ENCODE peak calls at places on chromosomes 16 and 17, in six cellular contexts. I is SK-N-SH; O is anterior cingulate cortex; L is cerebellar nuclear complex; P is activated CD8-positive, alpha-beta T cell treated with anti-CD3 and anti-CD28 coated beads for 36 hours; V is EL. U is an unnamed sample.

GRCh38 chr16:56424791-56425438 is 430 bp downstream of the AMFR start:
- DNase-seq in L (no peak), I (peak), O (no peak), V (peak), P (peak), U (no peak)

GRCh38 chr17:65061621-65062020 is 5.1 kb upstream of the GNA13 start:
- DNase-seq in V (no peak), L (no peak), P (no peak), I (no peak), O (no peak), U (no peak)

GRCh38 chr17:37662358-37662757 is 19.1 kb upstream of the DDX52 start:
- DNase-seq in V (no peak), P (no peak), L (no peak), I (no peak), O (no peak), U (no peak)

GRCh38 chr17:68182940-68183551 is 64.8 kb upstream of the AMZ2 start:
- DNase-seq in V (no peak), O (no peak), I (no peak), L (no peak), P (peak), U (no peak)

GRCh38 chr16:56848056-56848936 is 16.7 kb upstream of the SLC12A3 start:
- DNase-seq in I (no peak), P (peak), L (no peak), O (no peak), V (peak), U (peak)

GRCh38 chr17:9079461-9080103 is 58.3 kb downstream of the NTN1 start:
- DNase-seq in P (peak), I (no peak), V (no peak), L (no peak), O (no peak), U (no peak)

GRCh38 chr17:38761612-38762011 is 9.1 kb downstream of the PSMB3 start:
- DNase-seq in L (no peak), V (peak), P (peak), I (peak), O (no peak), U (no peak)

GRCh38 chr16:69917739-69918138 is 33.4 kb upstream of the CLEC18A start:
- DNase-seq in I (no peak), O (no peak), P (no peak), L (no peak), V (peak), U (no peak)

GRCh38 chr16:31700530-31701388 is 172.8 kb upstream of the ZNF267 start:
- DNase-seq in O (peak), I (peak), V (peak), L (peak), P (peak), U (peak)

GRCh38 chr17:3527468-3527867 is 30.1 kb downstream of the TRPV3 start:
- DNase-seq in I (no peak), O (no peak), V (no peak), L (no peak), P (no peak), U (no peak)

GRCh38 chr16:57126412-57126811 is 34.0 kb downstream of the CPNE2 start:
- DNase-seq in L (no peak), I (no peak), O (no peak), P (peak), V (no peak), U (no peak)